ENCODE peak calls at places on chromosomes 5 and 9, in five cellular contexts. One of them, this sample, is unnamed.

GRCh38 chr9:70034292-70034711 is 9.3 kb upstream of the MAMDC2 start:
- DNase-seq in astrocyte: peak
- DNase-seq in dorsolateral prefrontal cortex: no peak
- DNase-seq in GM23338: no peak
- DNase-seq in body of pancreas: no peak
- DNase-seq in this sample: no peak

GRCh38 chr9:92035687-92036410 is 79.4 kb downstream of the SPTLC1 start:
- DNase-seq in body of pancreas: no peak
- DNase-seq in GM23338: no peak
- DNase-seq in dorsolateral prefrontal cortex: no peak
- DNase-seq in astrocyte: no peak
- DNase-seq in this sample: no peak

GRCh38 chr5:176800024-176800423 is 10.3 kb upstream of the UNC5A start:
- DNase-seq in body of pancreas: no peak
- DNase-seq in astrocyte: no peak
- DNase-seq in dorsolateral prefrontal cortex: no peak
- DNase-seq in GM23338: no peak
- DNase-seq in this sample: no peak

GRCh38 chr5:145236127-145236526 is 599.0 kb downstream of the PRELID2 start:
- DNase-seq in GM23338: no peak
- DNase-seq in body of pancreas: no peak
- DNase-seq in astrocyte: no peak
- DNase-seq in dorsolateral prefrontal cortex: no peak
- DNase-seq in this sample: no peak

GRCh38 chr9:91882628-91883027 is 67.4 kb downstream of the ROR2 start:
- DNase-seq in dorsolateral prefrontal cortex: no peak
- DNase-seq in body of pancreas: no peak
- DNase-seq in GM23338: no peak
- DNase-seq in astrocyte: no peak
- DNase-seq in this sample: no peak

GRCh38 chr5:151680944-151681427 is 5.7 kb downstream of the SPARC start:
- DNase-seq in body of pancreas: no peak
- DNase-seq in GM23338: no peak
- DNase-seq in dorsolateral prefrontal cortex: no peak
- DNase-seq in astrocyte: peak
- DNase-seq in this sample: no peak

GRCh38 chr9:129064499-129064908 is 16.4 kb upstream of the DOLPP1 start:
- DNase-seq in dorsolateral prefrontal cortex: no peak
- DNase-seq in astrocyte: no peak
- DNase-seq in body of pancreas: no peak
- DNase-seq in GM23338: no peak
- DNase-seq in this sample: no peak

GRCh38 chr9:94511134-94511942 is 43.5 kb upstream of the PCAT7 start:
- DNase-seq in astrocyte: no peak
- DNase-seq in dorsolateral prefrontal cortex: no peak
- DNase-seq in body of pancreas: no peak
- DNase-seq in GM23338: peak
- DNase-seq in this sample: no peak

GRCh38 chr9:81193362-81194339 is 495.7 kb downstream of the TLE1 start:
- DNase-seq in body of pancreas: no peak
- DNase-seq in GM23338: no peak
- DNase-seq in astrocyte: no peak
- DNase-seq in dorsolateral prefrontal cortex: no peak
- DNase-seq in this sample: no peak

GRCh38 chr5:1915316-1915715 is 32.6 kb upstream of the IRX4 start:
- DNase-seq in body of pancreas: no peak
- DNase-seq in GM23338: no peak
- DNase-seq in dorsolateral prefrontal cortex: no peak
- DNase-seq in astrocyte: no peak
- DNase-seq in this sample: no peak

GRCh38 chr5:170219615-170220014 is 13.2 kb upstream of the C5orf58 start:
- DNase-seq in dorsolateral prefrontal cortex: no peak
- DNase-seq in body of pancreas: no peak
- DNase-seq in GM23338: no peak
- DNase-seq in astrocyte: peak
- DNase-seq in this sample: no peak

GRCh38 chr5:178375348-178375747 is 142.7 kb upstream of the PHYKPL start:
- DNase-seq in GM23338: no peak
- DNase-seq in dorsolateral prefrontal cortex: no peak
- DNase-seq in body of pancreas: no peak
- DNase-seq in astrocyte: no peak
- DNase-seq in this sample: no peak

GRCh38 chr5:9467199-9468069 is 78.4 kb downstream of the SEMA5A start:
- DNase-seq in GM23338: no peak
- DNase-seq in dorsolateral prefrontal cortex: no peak
- DNase-seq in body of pancreas: peak
- DNase-seq in astrocyte: no peak
- DNase-seq in this sample: no peak
- H3K27ac ChIP-seq in GM23338: no peak
- H3K27ac ChIP-seq in dorsolateral prefrontal cortex: no peak
- H3K27ac ChIP-seq in body of pancreas: no peak
- H3K27ac ChIP-seq in astrocyte: peak
- H3K27ac ChIP-seq in this sample: no peak

GRCh38 chr5:91074615-91075014 is 308.5 kb downstream of the ARRDC3 start:
- DNase-seq in GM23338: no peak
- DNase-seq in body of pancreas: no peak
- DNase-seq in astrocyte: peak
- DNase-seq in dorsolateral prefrontal cortex: no peak
- DNase-seq in this sample: peak
- TF ChIP-seq CTCF in GM23338: no peak
- TF ChIP-seq CTCF in body of pancreas: no peak
- TF ChIP-seq CTCF in astrocyte: peak
- TF ChIP-seq CTCF in dorsolateral prefrontal cortex: no peak
- TF ChIP-seq CTCF in this sample: no peak

GRCh38 chr9:76655121-76655531 is 109.1 kb upstream of the PCA3 start:
- DNase-seq in GM23338: no peak
- DNase-seq in astrocyte: peak
- DNase-seq in body of pancreas: no peak
- DNase-seq in dorsolateral prefrontal cortex: no peak
- DNase-seq in this sample: no peak
- H3K4me3 ChIP-seq in GM23338: no peak
- H3K4me3 ChIP-seq in astrocyte: peak
- H3K4me3 ChIP-seq in body of pancreas: no peak
- H3K4me3 ChIP-seq in dorsolateral prefrontal cortex: no peak
- H3K4me3 ChIP-seq in this sample: no peak

GRCh38 chr9:76912631-76913275 is 6.8 kb upstream of the PRUNE2 start:
- DNase-seq in astrocyte: peak
- DNase-seq in body of pancreas: no peak
- DNase-seq in GM23338: no peak
- DNase-seq in dorsolateral prefrontal cortex: no peak
- DNase-seq in this sample: no peak

GRCh38 chr9:76910861-76911260 is 4.9 kb upstream of the PRUNE2 start:
- DNase-seq in dorsolateral prefrontal cortex: no peak
- DNase-seq in body of pancreas: no peak
- DNase-seq in astrocyte: no peak
- DNase-seq in GM23338: no peak
- DNase-seq in this sample: no peak

GRCh38 chr9:76916231-76916630 is 10.3 kb upstream of the PRUNE2 start:
- DNase-seq in GM23338: no peak
- DNase-seq in astrocyte: no peak
- DNase-seq in body of pancreas: no peak
- DNase-seq in dorsolateral prefrontal cortex: no peak
- DNase-seq in this sample: no peak

GRCh38 chr9:76913467-76913866 is 7.6 kb upstream of the PRUNE2 start:
- DNase-seq in dorsolateral prefrontal cortex: no peak
- DNase-seq in body of pancreas: no peak
- DNase-seq in astrocyte: no peak
- DNase-seq in GM23338: no peak
- DNase-seq in this sample: no peak

GRCh38 chr9:76911971-76912370 is 6.1 kb upstream of the PRUNE2 start:
- DNase-seq in body of pancreas: no peak
- DNase-seq in GM23338: no peak
- DNase-seq in astrocyte: no peak
- DNase-seq in dorsolateral prefrontal cortex: no peak
- DNase-seq in this sample: no peak
- H3K27ac ChIP-seq in body of pancreas: no peak
- H3K27ac ChIP-seq in GM23338: no peak
- H3K27ac ChIP-seq in astrocyte: no peak
- H3K27ac ChIP-seq in dorsolateral prefrontal cortex: no peak
- H3K27ac ChIP-seq in this sample: no peak

DNA sequence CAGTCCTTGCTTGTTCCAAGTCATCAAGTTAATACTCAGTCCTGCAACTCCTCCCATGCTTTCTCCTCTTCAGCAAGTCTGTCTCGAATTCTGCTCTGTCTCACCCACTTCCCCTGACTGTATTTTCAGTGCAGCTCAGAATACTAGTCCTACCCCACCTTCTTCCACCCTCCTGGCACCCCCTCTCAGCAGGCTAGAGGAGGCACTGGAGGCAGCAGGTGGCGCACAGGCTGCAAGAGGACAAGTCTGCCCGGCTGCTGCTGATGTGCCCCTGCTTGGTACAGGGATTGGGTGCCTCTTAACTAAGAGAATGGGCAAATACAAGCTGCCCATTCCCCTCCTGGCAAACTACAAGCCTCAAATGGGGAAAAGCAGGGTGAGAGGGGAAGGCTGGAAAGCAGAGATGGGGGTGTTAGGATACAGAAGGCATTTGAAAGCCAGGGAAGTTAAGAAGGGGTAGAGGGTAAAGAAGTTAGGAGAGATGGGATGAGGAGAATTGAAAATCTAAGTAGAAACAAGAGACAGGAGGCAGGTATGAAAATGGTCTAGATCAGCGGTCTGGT is 5.0 kb downstream of the TLN1 start:
- DNase-seq in GM23338: peak
- DNase-seq in dorsolateral prefrontal cortex: no peak
- DNase-seq in body of pancreas: no peak
- DNase-seq in astrocyte: peak
- DNase-seq in this sample: no peak
- TF ChIP-seq CTCF in GM23338: peak
- TF ChIP-seq CTCF in dorsolateral prefrontal cortex: no peak
- TF ChIP-seq CTCF in body of pancreas: no peak
- TF ChIP-seq CTCF in astrocyte: no peak
- TF ChIP-seq CTCF in this sample: no peak

GRCh38 chr5:142825378-142826089 is 55.4 kb downstream of the ARHGAP26 start:
- DNase-seq in GM23338: peak
- DNase-seq in astrocyte: no peak
- DNase-seq in dorsolateral prefrontal cortex: no peak
- DNase-seq in body of pancreas: no peak
- DNase-seq in this sample: no peak
- H3K4me3 ChIP-seq in GM23338: no peak
- H3K4me3 ChIP-seq in astrocyte: no peak
- H3K4me3 ChIP-seq in dorsolateral prefrontal cortex: no peak
- H3K4me3 ChIP-seq in body of pancreas: no peak
- H3K4me3 ChIP-seq in this sample: no peak

GRCh38 chr9:72627147-72627546 is 105.7 kb downstream of the TMC1 start:
- DNase-seq in body of pancreas: no peak
- DNase-seq in dorsolateral prefrontal cortex: no peak
- DNase-seq in GM23338: no peak
- DNase-seq in astrocyte: no peak
- DNase-seq in this sample: no peak

GRCh38 chr9:72623156-72623555 is 101.7 kb downstream of the TMC1 start:
- DNase-seq in astrocyte: peak
- DNase-seq in body of pancreas: no peak
- DNase-seq in dorsolateral prefrontal cortex: no peak
- DNase-seq in GM23338: no peak
- DNase-seq in this sample: no peak

GRCh38 chr9:72633966-72634365 is 112.6 kb downstream of the TMC1 start:
- DNase-seq in dorsolateral prefrontal cortex: no peak
- DNase-seq in body of pancreas: no peak
- DNase-seq in astrocyte: peak
- DNase-seq in GM23338: no peak
- DNase-seq in this sample: no peak

DNA sequence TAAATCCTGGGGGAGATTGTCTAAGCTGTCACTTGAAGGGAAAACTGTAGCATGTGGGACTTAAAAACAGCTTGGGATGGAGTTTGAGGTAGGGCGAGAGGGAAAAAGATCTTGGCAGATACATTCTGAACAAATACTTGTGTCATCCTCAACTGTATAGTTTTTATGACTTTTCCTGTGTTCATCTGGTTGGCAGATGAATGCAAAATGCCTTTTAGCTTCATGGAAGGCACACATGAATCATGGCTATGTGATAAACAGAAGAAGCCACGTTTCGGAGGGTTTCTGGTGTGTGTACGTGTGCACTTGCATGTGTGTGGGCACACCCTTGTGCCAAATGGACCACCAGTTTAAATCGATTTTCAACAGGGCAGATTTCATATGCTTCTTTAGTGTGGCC is 106.8 kb downstream of the TMC1 start:
- DNase-seq in GM23338: no peak
- DNase-seq in body of pancreas: no peak
- DNase-seq in dorsolateral prefrontal cortex: no peak
- DNase-seq in astrocyte: no peak
- DNase-seq in this sample: no peak
- H3K27ac ChIP-seq in GM23338: no peak
- H3K27ac ChIP-seq in body of pancreas: no peak
- H3K27ac ChIP-seq in dorsolateral prefrontal cortex: no peak
- H3K27ac ChIP-seq in astrocyte: no peak
- H3K27ac ChIP-seq in this sample: no peak

DNA sequence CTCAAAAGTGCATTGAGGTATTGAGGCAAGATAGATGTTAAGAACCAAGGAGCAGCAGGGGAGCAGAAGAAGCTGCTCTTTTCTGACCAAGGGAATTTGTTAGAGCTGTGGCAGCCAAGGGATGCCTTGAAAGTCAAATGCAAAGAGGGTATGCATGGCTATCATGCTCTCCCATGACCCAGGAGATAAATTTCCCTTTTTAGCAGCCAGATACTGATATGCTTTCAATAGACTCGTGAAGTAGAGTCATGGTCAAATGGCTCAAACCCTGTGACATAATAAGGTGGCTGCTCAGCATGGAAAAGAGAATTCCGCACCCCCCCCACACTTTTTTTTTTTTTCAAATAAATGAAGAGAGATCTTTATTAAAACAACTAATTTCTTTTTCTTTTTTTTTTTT is 180.9 kb upstream of the ACTBL2 start:
- DNase-seq in body of pancreas: no peak
- DNase-seq in astrocyte: no peak
- DNase-seq in dorsolateral prefrontal cortex: no peak
- DNase-seq in GM23338: no peak
- DNase-seq in this sample: no peak
- TF ChIP-seq CTCF in body of pancreas: no peak
- TF ChIP-seq CTCF in astrocyte: no peak
- TF ChIP-seq CTCF in dorsolateral prefrontal cortex: no peak
- TF ChIP-seq CTCF in GM23338: no peak
- TF ChIP-seq CTCF in this sample: no peak